ENCODE peak calls at places on chromosomes 5 and 9, in four cellular contexts. C, G, F and R are unnamed samples.

GRCh38 chr9:76651114-76651697 is 113.0 kb upstream of the PCA3 start:
- DNase-seq in C (no peak), G (no peak), F (no peak), R (no peak)

GRCh38 chr9:126514037-126514821 is 99.5 kb upstream of the LMX1B start:
- DNase-seq in C (peak; percentile 15), G (peak; percentile 82), F (peak; percentile 96), R (peak; percentile 81)

GRCh38 chr5:43038523-43038989 is 1.6 kb downstream of the ANXA2R start:
- DNase-seq in C (peak; percentile 82), G (peak; percentile 35), F (no peak), R (peak; percentile 54)

GRCh38 chr5:92527311-92528078 is 1053.5 kb downstream of the NR2F1-AS1 start:
- DNase-seq in C (peak; percentile 65), G (no peak), F (no peak), R (peak; percentile 12)

GRCh38 chr9:34996905-34997279 is 7.3 kb downstream of the DNAJB5 start:
- DNase-seq in C (no peak), G (no peak), F (no peak), R (no peak)

GRCh38 chr5:1268666-1269065 is 26.2 kb downstream of the TERT start:
- DNase-seq in C (no peak), G (no peak), F (no peak), R (no peak)

GRCh38 chr5:3489221-3489620 is 106.4 kb upstream of the IRX1 start:
- DNase-seq in C (no peak), G (no peak), F (no peak), R (no peak)

GRCh38 chr9:107684224-107684623 is 194.7 kb upstream of the KLF4 start:
- DNase-seq in C (peak; percentile 59), G (no peak), F (no peak), R (peak; percentile 21)

GRCh38 chr9:27599102-27599501 is 25.8 kb upstream of the C9orf72 start:
- DNase-seq in C (no peak), G (no peak), F (no peak), R (no peak)

GRCh38 chr5:120207139-120207538 is 257.0 kb upstream of the PRR16 start:
- DNase-seq in C (peak; percentile 25), G (no peak), F (no peak), R (no peak)

GRCh38 chr5:168334161-168335094 is 43.0 kb downstream of the WWC1 start:
- DNase-seq in C (peak; percentile 89), G (peak; percentile 97), F (peak; percentile 64), R (peak; percentile 98)

GRCh38 chr5:81165493-81166119 is 67.5 kb upstream of the CKMT2 start:
- DNase-seq in C (peak; percentile 67), G (peak; percentile 78), F (peak; percentile 77), R (peak; percentile 91)

GRCh38 chr5:135535820-135536801 is at the start of gene NEUROG1:
- DNase-seq in C (no peak), G (peak; percentile 93), F (peak; percentile 87), R (peak; percentile 78)

GRCh38 chr9:36939655-36940578 is 94.2 kb downstream of the PAX5 start:
- DNase-seq in C (no peak), G (peak; percentile 23), F (no peak), R (no peak)

GRCh38 chr9:130331573-130331972 is 66.0 kb downstream of the HMCN2 start:
- DNase-seq in C (peak; percentile 74), G (no peak), F (no peak), R (peak; percentile 73)

GRCh38 chr9:89533396-89534187 is 35.7 kb upstream of the SEMA4D start:
- DNase-seq in C (no peak), G (no peak), F (no peak), R (peak; percentile 24)

GRCh38 chr5:54673523-54674225 is 156.1 kb downstream of the SNX18 start:
- DNase-seq in C (peak; percentile 36), G (no peak), F (no peak), R (no peak)

GRCh38 chr5:158119852-158120708 is 261.1 kb upstream of the CLINT1 start:
- DNase-seq in C (peak; percentile 13), G (no peak), F (no peak), R (no peak)

GRCh38 chr5:3010301-3010952 is 258.9 kb upstream of the IRX2 start:
- DNase-seq in C (no peak), G (no peak), F (no peak), R (no peak)

GRCh38 chr5:92560698-92561361 is 1020.2 kb downstream of the NR2F1-AS1 start:
- DNase-seq in C (peak; percentile 59), G (no peak), F (no peak), R (peak; percentile 94)

GRCh38 chr5:104643320-104643719 is 1080.7 kb upstream of the NUDT12 start:
- DNase-seq in C (no peak), G (no peak), F (no peak), R (no peak)

GRCh38 chr5:135155616-135156214 is 121.7 kb upstream of the PITX1 start:
- DNase-seq in C (no peak), G (no peak), F (no peak), R (no peak)

GRCh38 chr5:135221187-135221473 is 177.9 kb downstream of the MACROH2A1 start:
- DNase-seq in C (no peak), G (no peak), F (no peak), R (no peak)

GRCh38 chr5:65871182-65871581 is 55.2 kb upstream of the ERBIN start:
- DNase-seq in C (peak; percentile 54), G (no peak), F (no peak), R (no peak)

GRCh38 chr5:55926476-55926875 is 68.3 kb downstream of the IL6ST start:
- DNase-seq in C (no peak), G (no peak), F (peak; percentile 27), R (no peak)

GRCh38 chr5:57825026-57825683 is 342.5 kb upstream of the ACTBL2 start:
- DNase-seq in C (peak; percentile 88), G (no peak), F (no peak), R (peak; percentile 33)

GRCh38 chr9:122463828-122464632 is 13.7 kb downstream of the OR1J1 start:
- DNase-seq in C (no peak), G (peak; percentile 74), F (no peak), R (peak; percentile 55)

GRCh38 chr5:154701181-154701580 is 54.0 kb upstream of the LARP1 start:
- DNase-seq in C (no peak), G (no peak), F (no peak), R (no peak)

GRCh38 chr5:74648835-74649286 is 8.3 kb upstream of the ENC1 start:
- DNase-seq in C (peak; percentile 65), G (no peak), F (no peak), R (peak; percentile 75)

GRCh38 chr9:126690431-126691051 is 76.8 kb downstream of the LMX1B start:
- DNase-seq in C (no peak), G (peak; percentile 83), F (peak; percentile 95), R (peak; percentile 66)

GRCh38 chr5:33072700-33073099 is 361.6 kb downstream of the NPR3 start:
- DNase-seq in C (peak; percentile 46), G (no peak), F (no peak), R (no peak)

GRCh38 chr9:76618762-76619161 is 145.5 kb upstream of the PCA3 start:
- DNase-seq in C (peak; percentile 38), G (no peak), F (no peak), R (no peak)

GRCh38 chr5:122192883-122193496 is 63.6 kb downstream of the ZNF474 start:
- DNase-seq in C (peak; percentile 79), G (no peak), F (no peak), R (peak; percentile 75)

GRCh38 chr5:53298841-53299240 is 181.6 kb upstream of the FST start:
- DNase-seq in C (peak; percentile 67), G (no peak), F (no peak), R (no peak)

GRCh38 chr9:107711528-107711927 is 222.0 kb upstream of the KLF4 start:
- DNase-seq in C (peak; percentile 89), G (no peak), F (no peak), R (no peak)

GRCh38 chr9:111961575-111961974 is 65.0 kb downstream of the UGCG start:
- DNase-seq in C (peak; percentile 86), G (no peak), F (no peak), R (no peak)

GRCh38 chr5:4422247-4422646 is 717.9 kb upstream of the ADAMTS16 start:
- DNase-seq in C (no peak), G (no peak), F (no peak), R (no peak)

GRCh38 chr9:75448281-75448680 is 360.0 kb downstream of the OSTF1 start:
- DNase-seq in C (no peak), G (no peak), F (no peak), R (peak; percentile 44)

GRCh38 chr5:64811050-64811640 is 42.4 kb downstream of the CWC27 start:
- DNase-seq in C (peak; percentile 81), G (no peak), F (no peak), R (peak; percentile 64)

DNA sequence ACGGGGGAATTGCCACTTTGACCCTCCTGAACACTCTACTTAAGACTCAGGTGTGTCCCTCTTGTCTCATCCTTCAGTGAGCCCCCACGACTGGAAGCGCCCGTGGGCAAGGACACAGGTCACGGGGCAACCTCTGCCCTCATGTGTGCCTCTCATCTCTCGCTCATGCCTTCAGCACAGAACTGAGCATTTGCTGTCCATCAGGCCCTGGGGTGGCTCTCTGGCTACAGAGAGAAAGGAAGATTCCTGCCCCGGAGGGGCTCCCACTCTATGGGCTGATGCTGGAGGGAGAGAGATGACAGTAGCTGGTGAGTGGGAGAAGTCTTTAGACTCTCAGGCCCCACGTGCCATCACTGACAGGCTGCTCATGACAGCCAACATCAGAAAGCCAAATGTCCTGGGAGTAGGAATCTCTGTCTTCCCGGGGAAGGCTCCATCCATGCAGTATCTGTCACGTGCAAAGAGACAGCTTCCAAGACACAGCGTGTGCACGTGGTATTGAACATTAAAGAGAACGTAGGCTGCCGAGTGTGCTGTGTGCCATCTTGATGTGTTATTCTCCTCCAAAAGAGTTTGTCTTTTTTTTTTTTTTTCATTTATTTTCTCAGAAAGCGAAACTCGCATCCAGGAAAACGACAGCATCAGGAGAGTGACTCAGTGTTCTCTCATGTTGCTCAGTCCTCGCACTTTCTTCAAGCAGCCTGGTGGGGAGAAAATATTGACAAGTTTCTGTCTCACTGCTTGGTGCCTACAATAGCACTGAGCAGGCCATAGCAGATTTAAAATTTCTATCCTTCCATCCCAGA is 190.5 kb downstream of the GAS1 start:
- DNase-seq in C (no peak), G (no peak), F (no peak), R (no peak)
- H3K56ac ChIP-seq in C (no peak overlapping the region), G (no peak overlapping the region), F (no peak overlapping the region), R (no peak overlapping the region)

GRCh38 chr5:156148307-156148706 is 178.7 kb upstream of the SGCD start:
- DNase-seq in C (peak; percentile 19), G (no peak), F (no peak), R (no peak)
- H2BK5ac ChIP-seq in C (peak overlapping the region; percentile 93), G (no peak overlapping the region), F (no peak overlapping the region), R (no peak overlapping the region)

DNA sequence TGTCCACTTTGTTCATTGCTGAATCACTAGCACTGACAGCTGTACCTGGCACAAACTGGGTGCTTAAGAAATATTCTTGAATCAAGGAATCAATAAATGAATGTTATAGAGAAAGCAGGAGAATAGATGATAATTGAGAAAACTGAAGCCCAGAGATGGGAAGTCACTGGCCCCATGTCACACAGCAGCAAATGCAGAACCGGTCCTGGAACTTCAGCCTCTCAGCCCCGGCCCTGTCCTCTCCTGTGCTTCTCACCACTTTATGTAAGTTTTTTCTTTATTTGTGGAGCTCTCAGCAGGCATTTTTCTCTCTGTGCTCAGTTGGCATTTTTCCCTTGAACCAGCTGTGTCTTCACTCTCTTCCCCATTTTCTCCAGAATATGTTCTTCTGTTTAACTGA is 12.6 kb upstream of the LCP2 start:
- DNase-seq in C (no peak), G (no peak), F (no peak), R (no peak)
- H3K56ac ChIP-seq in C (no peak overlapping the region), G (no peak overlapping the region), F (no peak overlapping the region), R (no peak overlapping the region)

DNA sequence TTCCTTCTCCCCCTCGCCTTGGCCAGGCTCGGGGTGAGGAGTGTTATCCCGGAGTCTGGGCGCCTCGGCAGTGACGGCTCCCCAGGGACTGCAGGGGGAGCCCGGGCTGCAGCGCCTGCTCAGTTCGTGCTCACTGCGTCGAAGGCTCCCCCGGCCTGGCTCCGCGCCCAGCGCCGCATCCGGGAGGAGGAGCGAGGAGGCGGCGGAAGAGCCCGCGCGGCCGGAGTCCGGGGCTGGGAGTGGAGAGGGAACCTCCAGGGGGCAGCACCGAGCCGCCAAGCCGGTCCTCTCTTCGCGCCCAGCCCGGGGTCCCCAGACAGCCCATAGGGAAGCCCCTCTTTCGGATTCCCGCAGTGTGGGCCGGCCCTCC is 1.3 kb upstream of the EGR1 start:
- DNase-seq in C (peak; percentile 93), G (peak; percentile 92), F (peak; percentile 98), R (peak; percentile 96)
- H2BK5ac ChIP-seq in C (peak overlapping the region; percentile 95), G (no peak overlapping the region), F (peak overlapping the region; percentile 90), R (peak overlapping the region; percentile 0)